ENCODE peak calls at places on chromosomes 11 and 22, in nine cellular contexts. X is K562, C is MM.1S, E is H9, J is MCF 10A, U is bronchial epithelial cell, A is foreskin fibroblast, T is fibroblast of mammary gland, K is right atrium auricular region. L is an unnamed sample.

GRCh38 chr11:72831521-72832300 is 17.5 kb downstream of the ATG16L2 start:
- DNase-seq in X (peak), C (peak), E (peak), J (peak), U (peak), A (peak), T (peak), K (peak), L (no peak)

GRCh38 chr11:92596596-92597317 is 372.1 kb downstream of the FAT3 start:
- DNase-seq in X (no peak), C (no peak), E (no peak), J (no peak), U (peak), A (no peak), T (no peak), K (no peak), L (no peak)

GRCh38 chr11:62264004-62264403 is 6.0 kb upstream of the SCGB2A2 start:
- DNase-seq in X (no peak), C (no peak), E (no peak), J (no peak), U (peak), A (peak), T (peak), K (no peak), L (no peak)

GRCh38 chr11:86671386-86672006 is 920 bp downstream of the ME3 start:
- DNase-seq in X (no peak), C (peak), E (peak), J (no peak), U (no peak), A (peak), T (peak), K (peak), L (no peak)

GRCh38 chr11:129148487-129148886 is 43.6 kb downstream of the ARHGAP32 start:
- DNase-seq in X (no peak), C (no peak), E (no peak), J (peak), U (peak), A (no peak), T (no peak), K (no peak), L (no peak)

GRCh38 chr11:114132944-114133394 is 73.5 kb downstream of the ZBTB16 start:
- DNase-seq in X (no peak), C (no peak), E (no peak), J (peak), U (no peak), A (peak), T (peak), K (no peak), L (no peak)

GRCh38 chr11:45872513-45873356 is 12.7 kb upstream of the MAPK8IP1 start:
- DNase-seq in X (peak), C (no peak), E (peak), J (peak), U (peak), A (peak), T (peak), K (no peak), L (peak)

GRCh38 chr11:75816561-75817239 is 1.7 kb downstream of the UVRAG start:
- DNase-seq in X (no peak), C (no peak), E (no peak), J (no peak), U (no peak), A (peak), T (peak), K (no peak), L (no peak)

GRCh38 chr22:19394274-19395050 is 37.1 kb downstream of the HIRA start:
- DNase-seq in X (no peak), C (no peak), E (no peak), J (no peak), U (no peak), A (no peak), T (no peak), K (no peak), L (no peak)

GRCh38 chr11:130371004-130371590 is 56.4 kb upstream of the ZBTB44 start:
- DNase-seq in X (no peak), C (no peak), E (no peak), J (no peak), U (peak), A (no peak), T (no peak), K (no peak), L (no peak)

GRCh38 chr11:68977781-68978625 is 2.8 kb downstream of the MRGPRD start:
- DNase-seq in X (no peak), C (no peak), E (peak), J (no peak), U (no peak), A (no peak), T (no peak), K (no peak), L (no peak)

GRCh38 chr11:82523141-82523540 is 210.5 kb downstream of the FAM181B start:
- DNase-seq in X (no peak), C (no peak), E (peak), J (no peak), U (no peak), A (no peak), T (no peak), K (no peak), L (no peak)

GRCh38 chr11:47443028-47443700 is 5.8 kb downstream of the RAPSN start:
- DNase-seq in X (no peak), C (peak), E (no peak), J (no peak), U (no peak), A (no peak), T (no peak), K (no peak), L (no peak)

GRCh38 chr11:14318581-14318981 is 40.4 kb downstream of the RRAS2 start:
- DNase-seq in X (no peak), C (no peak), E (no peak), J (peak), U (peak), A (peak), T (peak), K (no peak), L (no peak)

GRCh38 chr11:34565417-34566208 is 52.0 kb upstream of the ELF5 start:
- DNase-seq in X (peak), C (peak), E (peak), J (peak), U (no peak), A (no peak), T (no peak), K (no peak), L (no peak)
- TF ChIP-seq CTCF in X (peak), C (peak), E (peak), J (peak), U (peak), A (peak), T (peak), K (no peak), L (peak)

DNA sequence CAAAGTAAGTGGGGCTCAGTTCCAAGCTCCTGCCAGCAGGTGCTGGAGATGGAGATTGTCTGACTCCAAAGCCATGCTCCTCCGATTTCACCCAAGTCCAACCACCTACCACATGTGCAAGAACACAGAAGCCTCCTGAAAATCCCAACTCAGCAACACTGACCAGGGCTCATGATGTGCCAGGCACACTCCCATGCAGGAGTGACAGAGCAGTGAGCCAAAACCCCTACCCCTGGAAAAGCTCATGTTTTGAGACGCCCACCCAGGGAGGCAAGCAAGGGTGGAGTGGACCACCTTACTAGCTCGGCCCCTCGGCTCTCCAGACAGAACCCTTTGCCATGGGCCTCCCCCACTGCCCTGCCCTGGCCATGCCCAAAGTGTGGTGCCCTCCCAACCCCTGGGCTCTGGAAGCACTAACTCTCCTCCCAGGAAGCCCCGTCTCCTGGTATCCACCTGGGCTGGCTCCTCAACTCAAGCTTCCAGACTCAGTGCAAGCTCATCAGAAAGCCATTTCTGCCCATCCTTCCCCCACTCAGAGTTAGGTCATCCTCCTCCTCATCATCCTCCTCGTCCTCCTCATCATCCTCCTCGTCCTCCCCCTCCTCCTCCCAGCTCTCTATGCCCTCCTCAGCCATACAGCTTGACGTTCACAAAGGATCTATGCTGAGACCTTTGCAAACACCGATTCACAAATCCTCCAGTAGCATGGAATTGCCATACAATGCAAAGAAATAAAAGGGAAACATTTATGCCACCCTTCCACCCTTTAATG is 154.9 kb downstream of the MPPED1 start:
- DNase-seq in X (no peak), C (no peak), E (peak), J (no peak), U (no peak), A (no peak), T (no peak), K (no peak), L (no peak)
- TF ChIP-seq CTCF in X (no peak), C (no peak), E (peak), J (no peak), U (no peak), A (no peak), T (no peak), K (no peak), L (no peak)

DNA sequence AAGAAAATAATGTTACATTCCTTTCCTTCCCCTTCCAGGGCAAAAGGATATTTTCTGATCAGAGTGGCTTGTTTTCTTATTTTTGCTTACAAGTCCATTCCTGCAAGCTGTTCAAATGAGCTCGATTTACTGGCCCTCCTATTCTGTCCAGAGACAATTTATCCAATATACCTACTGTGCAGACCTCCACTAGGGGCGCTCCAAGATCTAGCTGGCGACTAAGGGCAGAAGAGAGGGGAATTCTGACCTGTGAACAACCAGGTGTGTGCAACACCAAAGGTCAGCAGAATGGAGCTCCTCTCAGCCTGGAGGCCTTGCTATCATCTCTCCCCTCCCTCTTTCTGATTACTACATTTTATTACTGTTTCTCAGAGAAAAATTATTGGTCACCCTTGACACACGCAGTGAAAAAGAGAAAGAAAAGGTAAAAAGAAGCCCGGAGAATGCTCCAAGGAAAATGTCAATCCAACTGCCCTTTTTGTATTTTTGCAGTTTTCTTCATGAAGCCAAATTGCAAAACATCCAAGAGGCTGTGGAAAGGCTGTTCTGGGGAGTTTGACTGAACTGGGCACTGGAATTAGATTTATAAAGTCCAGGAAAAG is 3.2 kb downstream of the SEZ6L start:
- DNase-seq in X (peak), C (peak), E (peak), J (peak), U (peak), A (peak), T (peak), K (no peak), L (no peak)
- TF ChIP-seq CTCF in X (peak), C (peak), E (peak), J (peak), U (peak), A (peak), T (peak), K (peak), L (peak)

GRCh38 chr11:4546876-4547275 is 1.9 kb downstream of the OR52M1 start:
- DNase-seq in X (no peak), C (no peak), E (no peak), J (no peak), U (no peak), A (no peak), T (no peak), K (no peak), L (no peak)

GRCh38 chr11:4551346-4551979 is 6.5 kb downstream of the OR52M1 start:
- DNase-seq in X (peak), C (no peak), E (peak), J (peak), U (peak), A (peak), T (no peak), K (no peak), L (no peak)
- TF ChIP-seq CTCF in X (no peak), C (peak), E (peak), J (peak), U (peak), A (no peak), T (peak), K (no peak), L (peak)

GRCh38 chr11:3683039-3683438 is 11.9 kb upstream of the CHRNA10 start:
- DNase-seq in X (peak), C (no peak), E (no peak), J (no peak), U (no peak), A (no peak), T (no peak), K (no peak), L (no peak)
- TF ChIP-seq CTCF in X (no peak), C (no peak), E (peak), J (no peak), U (no peak), A (no peak), T (no peak), K (no peak), L (no peak)

GRCh38 chr11:8307601-8308000 is 43.9 kb upstream of the LMO1 start:
- DNase-seq in X (no peak), C (no peak), E (no peak), J (no peak), U (no peak), A (no peak), T (no peak), K (no peak), L (no peak)

GRCh38 chr11:8310743-8311298 is 47.1 kb upstream of the LMO1 start:
- DNase-seq in X (no peak), C (no peak), E (no peak), J (no peak), U (no peak), A (no peak), T (no peak), K (no peak), L (no peak)

GRCh38 chr11:8311366-8311765 is 47.7 kb upstream of the LMO1 start:
- DNase-seq in X (no peak), C (no peak), E (no peak), J (no peak), U (no peak), A (no peak), T (no peak), K (no peak), L (no peak)

GRCh38 chr11:8309311-8309710 is 45.6 kb upstream of the LMO1 start:
- DNase-seq in X (no peak), C (no peak), E (no peak), J (no peak), U (no peak), A (no peak), T (no peak), K (no peak), L (no peak)

DNA sequence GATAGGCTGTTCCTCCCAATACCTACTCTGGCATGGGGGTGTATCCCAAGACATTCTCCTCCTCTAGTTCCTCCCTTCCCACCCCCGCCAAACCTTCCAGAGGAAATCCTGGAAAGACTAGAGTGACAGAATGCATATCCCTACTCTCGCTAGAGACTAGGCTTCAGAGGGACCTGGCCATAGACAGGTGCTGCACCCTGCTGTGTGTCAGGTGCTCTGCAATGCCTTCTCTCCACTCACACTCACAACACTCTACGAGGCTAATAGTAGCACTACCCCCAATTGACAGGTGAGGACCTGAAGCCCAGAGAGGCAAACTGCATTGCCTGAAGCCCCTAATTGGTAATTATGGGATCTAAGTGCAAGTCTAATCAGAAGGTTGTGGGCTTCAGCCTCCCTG is 46.2 kb upstream of the LMO1 start:
- DNase-seq in X (no peak), C (no peak), E (no peak), J (peak), U (peak), A (no peak), T (no peak), K (no peak), L (no peak)
- TF ChIP-seq CTCF in X (no peak), C (no peak), E (peak), J (peak), U (peak), A (no peak), T (no peak), K (peak), L (no peak)

GRCh38 chr11:534592-535518 is 521 bp downstream of the HRAS start:
- DNase-seq in X (no peak), C (peak), E (peak), J (peak), U (peak), A (peak), T (no peak), K (no peak), L (no peak)
- TF ChIP-seq CTCF in X (no peak), C (peak), E (no peak), J (no peak), U (peak), A (no peak), T (no peak), K (no peak), L (no peak)

DNA sequence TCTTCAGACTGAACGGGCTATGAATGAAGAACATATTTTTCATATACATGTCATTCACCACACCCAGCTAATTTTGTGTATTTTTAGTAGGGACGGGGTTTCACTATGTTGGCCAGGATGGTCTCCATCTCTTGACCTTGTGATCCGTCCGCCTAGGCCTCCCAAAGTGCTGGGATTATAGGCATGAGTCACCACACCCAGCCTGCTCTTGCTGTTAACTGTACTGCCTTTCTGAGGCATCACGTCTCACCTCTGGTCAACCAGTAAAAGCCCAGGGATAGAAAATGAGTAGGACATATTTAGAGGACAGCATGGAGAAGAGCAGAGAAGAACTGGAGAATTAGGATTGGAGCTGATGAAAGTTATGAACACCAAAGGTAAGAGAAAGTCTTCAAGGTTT is 55.6 kb downstream of the APOL3 start:
- DNase-seq in X (no peak), C (no peak), E (no peak), J (no peak), U (peak), A (peak), T (peak), K (no peak), L (no peak)
- TF ChIP-seq CTCF in X (no peak), C (no peak), E (no peak), J (no peak), U (no peak), A (no peak), T (no peak), K (no peak), L (no peak)